ENCODE peak calls at places on chromosomes 16 and 17, in seven cellular contexts. One of them, this sample, is unnamed.

GRCh38 chr16:54568897-54569807 is 282.6 kb upstream of the IRX3 start:
- DNase-seq in fibroblast of the aortic adventitia: no peak
- DNase-seq in HCEC 1CT: no peak
- DNase-seq in activated CD8-positive, alpha-beta memory T cell treated with anti-CD3 and anti-CD28 coated beads, Interleukin-2, amount 10 ng/mL, durations not matched to agents 7 days and 5 days: no peak
- DNase-seq in stimulated activated CD4-positive, alpha-beta T cell treated with anti-CD3 and anti-CD28 coated beads, Interleukin-12 subunit alpha, Interleukin-12 subunit beta, amount 100 ng/mL, for 48 hours: no peak
- DNase-seq in fibroblast of lung: no peak
- DNase-seq in GM20000: no peak
- DNase-seq in this sample: no peak

GRCh38 chr17:8359769-8360168 is 16.7 kb downstream of the KRABD2 start:
- DNase-seq in fibroblast of the aortic adventitia: peak
- DNase-seq in HCEC 1CT: peak
- DNase-seq in activated CD8-positive, alpha-beta memory T cell treated with anti-CD3 and anti-CD28 coated beads, Interleukin-2, amount 10 ng/mL, durations not matched to agents 7 days and 5 days: no peak
- DNase-seq in stimulated activated CD4-positive, alpha-beta T cell treated with anti-CD3 and anti-CD28 coated beads, Interleukin-12 subunit alpha, Interleukin-12 subunit beta, amount 100 ng/mL, for 48 hours: no peak
- DNase-seq in fibroblast of lung: peak
- DNase-seq in GM20000: no peak
- DNase-seq in this sample: no peak

GRCh38 chr17:13562271-13562800 is 39.4 kb downstream of the HS3ST3A1 start:
- DNase-seq in fibroblast of the aortic adventitia: no peak
- DNase-seq in HCEC 1CT: peak
- DNase-seq in activated CD8-positive, alpha-beta memory T cell treated with anti-CD3 and anti-CD28 coated beads, Interleukin-2, amount 10 ng/mL, durations not matched to agents 7 days and 5 days: no peak
- DNase-seq in stimulated activated CD4-positive, alpha-beta T cell treated with anti-CD3 and anti-CD28 coated beads, Interleukin-12 subunit alpha, Interleukin-12 subunit beta, amount 100 ng/mL, for 48 hours: no peak
- DNase-seq in fibroblast of lung: peak
- DNase-seq in GM20000: no peak
- DNase-seq in this sample: no peak

GRCh38 chr16:55480228-55480655 is 1.2 kb downstream of the MMP2 start:
- DNase-seq in fibroblast of the aortic adventitia: peak
- DNase-seq in HCEC 1CT: peak
- DNase-seq in activated CD8-positive, alpha-beta memory T cell treated with anti-CD3 and anti-CD28 coated beads, Interleukin-2, amount 10 ng/mL, durations not matched to agents 7 days and 5 days: no peak
- DNase-seq in stimulated activated CD4-positive, alpha-beta T cell treated with anti-CD3 and anti-CD28 coated beads, Interleukin-12 subunit alpha, Interleukin-12 subunit beta, amount 100 ng/mL, for 48 hours: no peak
- DNase-seq in fibroblast of lung: peak
- DNase-seq in GM20000: no peak
- DNase-seq in this sample: no peak

GRCh38 chr17:53950207-53950857 is 127.6 kb downstream of the KIF2B start:
- DNase-seq in fibroblast of the aortic adventitia: no peak
- DNase-seq in HCEC 1CT: no peak
- DNase-seq in activated CD8-positive, alpha-beta memory T cell treated with anti-CD3 and anti-CD28 coated beads, Interleukin-2, amount 10 ng/mL, durations not matched to agents 7 days and 5 days: no peak
- DNase-seq in stimulated activated CD4-positive, alpha-beta T cell treated with anti-CD3 and anti-CD28 coated beads, Interleukin-12 subunit alpha, Interleukin-12 subunit beta, amount 100 ng/mL, for 48 hours: no peak
- DNase-seq in fibroblast of lung: no peak
- DNase-seq in GM20000: no peak
- DNase-seq in this sample: peak

GRCh38 chr16:3112058-3112880 is at the start of gene ZNF205:
- DNase-seq in fibroblast of the aortic adventitia: peak
- DNase-seq in HCEC 1CT: peak
- DNase-seq in activated CD8-positive, alpha-beta memory T cell treated with anti-CD3 and anti-CD28 coated beads, Interleukin-2, amount 10 ng/mL, durations not matched to agents 7 days and 5 days: no peak
- DNase-seq in stimulated activated CD4-positive, alpha-beta T cell treated with anti-CD3 and anti-CD28 coated beads, Interleukin-12 subunit alpha, Interleukin-12 subunit beta, amount 100 ng/mL, for 48 hours: no peak
- DNase-seq in fibroblast of lung: peak
- DNase-seq in GM20000: no peak
- DNase-seq in this sample: no peak

GRCh38 chr17:35981908-35982330 is 622 bp upstream of the CCL16 start:
- DNase-seq in fibroblast of the aortic adventitia: no peak
- DNase-seq in HCEC 1CT: no peak
- DNase-seq in activated CD8-positive, alpha-beta memory T cell treated with anti-CD3 and anti-CD28 coated beads, Interleukin-2, amount 10 ng/mL, durations not matched to agents 7 days and 5 days: no peak
- DNase-seq in stimulated activated CD4-positive, alpha-beta T cell treated with anti-CD3 and anti-CD28 coated beads, Interleukin-12 subunit alpha, Interleukin-12 subunit beta, amount 100 ng/mL, for 48 hours: no peak
- DNase-seq in fibroblast of lung: no peak
- DNase-seq in GM20000: no peak
- DNase-seq in this sample: peak

GRCh38 chr17:81930142-81931125 is 2.9 kb upstream of the MAFG start:
- DNase-seq in fibroblast of the aortic adventitia: no peak
- DNase-seq in HCEC 1CT: no peak
- DNase-seq in activated CD8-positive, alpha-beta memory T cell treated with anti-CD3 and anti-CD28 coated beads, Interleukin-2, amount 10 ng/mL, durations not matched to agents 7 days and 5 days: no peak
- DNase-seq in stimulated activated CD4-positive, alpha-beta T cell treated with anti-CD3 and anti-CD28 coated beads, Interleukin-12 subunit alpha, Interleukin-12 subunit beta, amount 100 ng/mL, for 48 hours: no peak
- DNase-seq in fibroblast of lung: no peak
- DNase-seq in GM20000: peak
- DNase-seq in this sample: no peak

GRCh38 chr16:79563919-79564318 is 36.6 kb downstream of the MAF start:
- DNase-seq in fibroblast of the aortic adventitia: no peak
- DNase-seq in HCEC 1CT: no peak
- DNase-seq in activated CD8-positive, alpha-beta memory T cell treated with anti-CD3 and anti-CD28 coated beads, Interleukin-2, amount 10 ng/mL, durations not matched to agents 7 days and 5 days: no peak
- DNase-seq in stimulated activated CD4-positive, alpha-beta T cell treated with anti-CD3 and anti-CD28 coated beads, Interleukin-12 subunit alpha, Interleukin-12 subunit beta, amount 100 ng/mL, for 48 hours: no peak
- DNase-seq in fibroblast of lung: no peak
- DNase-seq in GM20000: no peak
- DNase-seq in this sample: no peak

GRCh38 chr17:77330602-77331081 is 189.9 kb downstream of the SEC14L1 start:
- DNase-seq in fibroblast of the aortic adventitia: no peak
- DNase-seq in HCEC 1CT: no peak
- DNase-seq in activated CD8-positive, alpha-beta memory T cell treated with anti-CD3 and anti-CD28 coated beads, Interleukin-2, amount 10 ng/mL, durations not matched to agents 7 days and 5 days: peak
- DNase-seq in stimulated activated CD4-positive, alpha-beta T cell treated with anti-CD3 and anti-CD28 coated beads, Interleukin-12 subunit alpha, Interleukin-12 subunit beta, amount 100 ng/mL, for 48 hours: no peak
- DNase-seq in fibroblast of lung: no peak
- DNase-seq in GM20000: no peak
- DNase-seq in this sample: no peak

GRCh38 chr17:9672266-9672665 is 26.9 kb downstream of the USP43 start:
- DNase-seq in fibroblast of the aortic adventitia: no peak
- DNase-seq in HCEC 1CT: no peak
- DNase-seq in activated CD8-positive, alpha-beta memory T cell treated with anti-CD3 and anti-CD28 coated beads, Interleukin-2, amount 10 ng/mL, durations not matched to agents 7 days and 5 days: no peak
- DNase-seq in stimulated activated CD4-positive, alpha-beta T cell treated with anti-CD3 and anti-CD28 coated beads, Interleukin-12 subunit alpha, Interleukin-12 subunit beta, amount 100 ng/mL, for 48 hours: no peak
- DNase-seq in fibroblast of lung: peak
- DNase-seq in GM20000: no peak
- DNase-seq in this sample: no peak

GRCh38 chr16:78812582-78812981 is 713.1 kb downstream of the WWOX start:
- DNase-seq in fibroblast of the aortic adventitia: no peak
- DNase-seq in HCEC 1CT: no peak
- DNase-seq in activated CD8-positive, alpha-beta memory T cell treated with anti-CD3 and anti-CD28 coated beads, Interleukin-2, amount 10 ng/mL, durations not matched to agents 7 days and 5 days: no peak
- DNase-seq in stimulated activated CD4-positive, alpha-beta T cell treated with anti-CD3 and anti-CD28 coated beads, Interleukin-12 subunit alpha, Interleukin-12 subunit beta, amount 100 ng/mL, for 48 hours: no peak
- DNase-seq in fibroblast of lung: no peak
- DNase-seq in GM20000: no peak
- DNase-seq in this sample: no peak